ENCODE peak calls at places on chromosomes 1 and 21, in four cellular contexts. U, Y, Q and Z are unnamed samples.

GRCh38 chr1:247833601-247834000 is 8.1 kb downstream of the OR11L1 start:
- DNase-seq in U (no peak), Y (no peak), Q (no peak), Z (no peak)

GRCh38 chr1:14780271-14780670 is 181.8 kb downstream of the KAZN start:
- DNase-seq in U (no peak), Y (no peak), Q (no peak), Z (no peak)

GRCh38 chr1:224498574-224499170 is 64.1 kb upstream of the WDR26 start:
- DNase-seq in U (no peak), Y (peak), Q (no peak), Z (peak)

GRCh38 chr1:66282343-66282852 is 251.6 kb upstream of the SGIP1 start:
- DNase-seq in U (no peak), Y (peak), Q (no peak), Z (peak)

GRCh38 chr1:65793359-65793732 is 651 bp downstream of the PDE4B start:
- DNase-seq in U (no peak), Y (peak), Q (no peak), Z (no peak)

GRCh38 chr1:43576521-43576920 is 45.8 kb downstream of the PTPRF start:
- DNase-seq in U (no peak), Y (no peak), Q (no peak), Z (no peak)

GRCh38 chr1:197954718-197955418 is 37.7 kb downstream of the LHX9 start:
- DNase-seq in U (no peak), Y (no peak), Q (no peak), Z (no peak)

GRCh38 chr1:228039504-228039903 is 32.7 kb downstream of the WNT3A start:
- DNase-seq in U (no peak), Y (no peak), Q (no peak), Z (no peak)

GRCh38 chr1:156096640-156097391 is 14.6 kb upstream of the MEX3A start:
- DNase-seq in U (peak), Y (peak), Q (peak), Z (peak)

GRCh38 chr1:198678301-198678836 is 39.5 kb downstream of the PTPRC start:
- DNase-seq in U (no peak), Y (no peak), Q (no peak), Z (no peak)

GRCh38 chr1:239386453-239387303 is at the start of gene CHRM3:
- DNase-seq in U (no peak), Y (peak), Q (peak), Z (no peak)

GRCh38 chr1:193819376-193819775 is 633.0 kb upstream of the B3GALT2 start:
- DNase-seq in U (no peak), Y (no peak), Q (no peak), Z (no peak)

GRCh38 chr1:7640350-7640749 is 130.7 kb upstream of the VAMP3 start:
- DNase-seq in U (no peak), Y (no peak), Q (no peak), Z (no peak)

GRCh38 chr1:17439250-17440073 is at the start of gene RCC2:
- DNase-seq in U (no peak), Y (peak), Q (peak), Z (peak)

GRCh38 chr1:235737751-235738150 is 88.2 kb upstream of the GNG4 start:
- DNase-seq in U (no peak), Y (no peak), Q (no peak), Z (no peak)

GRCh38 chr1:92901699-92902405 is 59.4 kb downstream of the DIPK1A start:
- DNase-seq in U (no peak), Y (no peak), Q (no peak), Z (no peak)

GRCh38 chr1:153963850-153964331 is 554 bp upstream of the SLC39A1 start:
- DNase-seq in U (no peak), Y (no peak), Q (peak), Z (no peak)

GRCh38 chr1:183685112-183685713 is 32.1 kb upstream of the APOBEC4 start:
- DNase-seq in U (no peak), Y (peak), Q (peak), Z (peak)

GRCh38 chr1:25017436-25018109 is 87.5 kb upstream of the RUNX3 start:
- DNase-seq in U (no peak), Y (no peak), Q (peak), Z (peak)

GRCh38 chr21:27586326-27586725 is 619.4 kb upstream of the ADAMTS5 start:
- DNase-seq in U (no peak), Y (no peak), Q (no peak), Z (no peak)

GRCh38 chr21:34936874-34937563 is 112.1 kb downstream of the RUNX1 start:
- DNase-seq in U (no peak), Y (peak), Q (no peak), Z (peak)

GRCh38 chr1:247368501-247368900 is 36.8 kb upstream of the ZNF496 start:
- DNase-seq in U (no peak), Y (no peak), Q (no peak), Z (no peak)

GRCh38 chr21:21236981-21237380 is 238.8 kb downstream of the NCAM2 start:
- DNase-seq in U (no peak), Y (no peak), Q (no peak), Z (no peak)

GRCh38 chr1:233135833-233136232 is 159.7 kb downstream of the PCNX2 start:
- DNase-seq in U (no peak), Y (no peak), Q (no peak), Z (no peak)

GRCh38 chr1:230507671-230508407 is 81.7 kb upstream of the PGBD5 start:
- DNase-seq in U (no peak), Y (peak), Q (no peak), Z (peak)

GRCh38 chr1:33045814-33046213 is 9.1 kb upstream of the AK2 start:
- DNase-seq in U (no peak), Y (peak), Q (no peak), Z (peak)

GRCh38 chr1:214440219-214440965 is 111.0 kb downstream of the PTPN14 start:
- DNase-seq in U (no peak), Y (peak), Q (no peak), Z (no peak)

GRCh38 chr1:8874230-8875201 is 4.0 kb downstream of the ENO1 start:
- DNase-seq in U (no peak), Y (no peak), Q (no peak), Z (peak)

GRCh38 chr21:46078322-46078981 is 19.5 kb upstream of the COL6A2 start:
- DNase-seq in U (peak), Y (no peak), Q (no peak), Z (no peak)

GRCh38 chr1:201180133-201180532 is 10.5 kb upstream of the IGFN1 start:
- DNase-seq in U (no peak), Y (no peak), Q (no peak), Z (no peak)
- TF ChIP-seq CTCF in U (no peak), Y (no peak), Q (no peak), Z (no peak)

GRCh38 chr1:51663105-51663504 is 46.2 kb downstream of the OSBPL9 start:
- DNase-seq in U (no peak), Y (no peak), Q (no peak), Z (no peak)

GRCh38 chr1:51664412-51665240 is 47.7 kb downstream of the OSBPL9 start:
- DNase-seq in U (no peak), Y (peak), Q (no peak), Z (peak)

GRCh38 chr1:51663721-51664120 is 46.8 kb downstream of the OSBPL9 start:
- DNase-seq in U (no peak), Y (no peak), Q (no peak), Z (no peak)

GRCh38 chr1:51660570-51660969 is 43.7 kb downstream of the OSBPL9 start:
- DNase-seq in U (no peak), Y (no peak), Q (no peak), Z (no peak)

GRCh38 chr1:51661081-51661518 is 44.2 kb downstream of the OSBPL9 start:
- DNase-seq in U (no peak), Y (peak), Q (peak), Z (peak)
- H3K4me3 ChIP-seq in U (no peak), Y (no peak), Q (no peak), Z (no peak)

GRCh38 chr21:44438531-44439210 is 16.6 kb upstream of the LRRC3 start:
- DNase-seq in U (peak), Y (no peak), Q (no peak), Z (no peak)

GRCh38 chr21:44436111-44436611 is 19.1 kb upstream of the LRRC3 start:
- DNase-seq in U (peak), Y (no peak), Q (no peak), Z (no peak)

GRCh38 chr21:44436958-44437357 is 18.4 kb upstream of the LRRC3 start:
- DNase-seq in U (peak), Y (no peak), Q (no peak), Z (no peak)

GRCh38 chr21:44437696-44438431 is 17.4 kb upstream of the LRRC3 start:
- DNase-seq in U (peak), Y (no peak), Q (no peak), Z (no peak)

DNA sequence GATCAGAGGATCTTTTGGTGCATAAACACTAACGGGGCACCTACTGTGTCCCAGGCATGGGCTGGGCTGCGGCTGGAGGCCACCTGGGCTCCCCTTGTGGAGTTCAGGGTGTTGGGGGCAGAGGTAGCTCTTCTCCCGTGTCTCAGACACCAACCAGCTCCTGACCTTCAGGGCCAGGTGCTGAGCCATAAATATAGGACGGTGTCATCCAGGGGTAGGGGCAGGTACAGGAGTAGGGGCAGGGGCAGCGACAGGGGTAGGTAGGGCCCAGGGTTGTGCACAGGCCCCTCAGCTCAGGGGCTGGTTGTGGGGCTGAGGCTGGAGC is 18.0 kb upstream of the LRRC3 start:
- DNase-seq in U (no peak), Y (no peak), Q (no peak), Z (no peak)
- TF ChIP-seq CTCF in U (no peak), Y (no peak), Q (no peak), Z (no peak)

GRCh38 chr21:44927259-44927586 is 6.5 kb upstream of the ITGB2 start:
- DNase-seq in U (no peak), Y (no peak), Q (no peak), Z (no peak)
- H3K4me3 ChIP-seq in U (no peak), Y (no peak), Q (no peak), Z (no peak)

GRCh38 chr1:94463765-94464330 is 45.7 kb downstream of the ABCD3 start:
- DNase-seq in U (no peak), Y (peak), Q (peak), Z (peak)
- TF ChIP-seq CTCF in U (no peak), Y (peak), Q (peak), Z (peak)

GRCh38 chr1:16218674-16219071 is 6.2 kb upstream of the ARHGEF19 start:
- DNase-seq in U (no peak), Y (no peak), Q (no peak), Z (no peak)

GRCh38 chr1:16218014-16218673 is 5.7 kb upstream of the ARHGEF19 start:
- DNase-seq in U (no peak), Y (no peak), Q (no peak), Z (no peak)

GRCh38 chr1:16217061-16217785 is 4.8 kb upstream of the ARHGEF19 start:
- DNase-seq in U (peak), Y (peak), Q (peak), Z (peak)

GRCh38 chr1:16213013-16213412 is 561 bp upstream of the ARHGEF19 start:
- DNase-seq in U (no peak), Y (no peak), Q (no peak), Z (no peak)

DNA sequence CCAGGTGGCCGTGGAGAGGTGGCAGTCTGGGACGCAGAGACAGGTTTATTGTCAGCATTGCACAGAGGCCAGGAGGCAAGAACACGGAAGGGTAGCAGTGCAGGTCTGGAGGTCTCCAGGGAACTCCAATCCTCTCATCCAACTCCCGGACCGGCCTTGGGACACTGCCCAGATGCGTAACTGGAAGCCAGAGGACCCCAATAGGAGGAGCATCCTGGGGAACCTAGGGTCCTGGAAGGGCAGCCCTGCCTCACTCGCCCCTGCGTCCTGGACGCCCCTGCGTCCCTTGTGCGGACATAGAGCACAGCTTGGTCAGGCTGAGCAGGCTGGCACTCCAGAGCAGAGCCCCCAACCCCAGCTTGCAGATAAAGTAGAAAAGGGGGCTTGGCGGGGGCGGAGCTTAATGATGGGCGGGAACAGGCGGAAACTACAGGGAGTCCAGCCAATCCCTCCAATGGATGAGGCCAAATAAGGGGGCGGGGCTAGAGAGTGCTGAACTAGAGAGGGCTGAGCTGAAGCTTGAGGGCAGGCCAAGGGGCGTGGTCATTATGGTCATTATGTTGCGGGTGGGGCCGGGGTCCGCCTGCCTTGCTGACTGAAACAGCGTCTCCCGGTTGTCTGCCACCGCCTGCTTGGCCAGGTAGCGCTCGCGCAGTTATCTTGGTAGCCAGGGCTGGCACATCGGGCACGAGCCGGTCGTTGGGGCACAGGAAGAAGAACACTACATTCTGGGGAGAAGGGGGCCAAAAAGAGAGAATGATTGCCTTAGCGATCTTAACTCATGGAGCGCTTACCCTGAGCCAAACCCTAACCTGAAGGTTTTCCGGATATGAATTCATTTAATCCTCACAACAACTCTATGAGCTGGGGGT is 3.7 kb upstream of the ARHGEF19 start:
- DNase-seq in U (peak), Y (peak), Q (peak), Z (peak)
- H3K4me3 ChIP-seq in U (no peak), Y (peak), Q (peak), Z (peak)

DNA sequence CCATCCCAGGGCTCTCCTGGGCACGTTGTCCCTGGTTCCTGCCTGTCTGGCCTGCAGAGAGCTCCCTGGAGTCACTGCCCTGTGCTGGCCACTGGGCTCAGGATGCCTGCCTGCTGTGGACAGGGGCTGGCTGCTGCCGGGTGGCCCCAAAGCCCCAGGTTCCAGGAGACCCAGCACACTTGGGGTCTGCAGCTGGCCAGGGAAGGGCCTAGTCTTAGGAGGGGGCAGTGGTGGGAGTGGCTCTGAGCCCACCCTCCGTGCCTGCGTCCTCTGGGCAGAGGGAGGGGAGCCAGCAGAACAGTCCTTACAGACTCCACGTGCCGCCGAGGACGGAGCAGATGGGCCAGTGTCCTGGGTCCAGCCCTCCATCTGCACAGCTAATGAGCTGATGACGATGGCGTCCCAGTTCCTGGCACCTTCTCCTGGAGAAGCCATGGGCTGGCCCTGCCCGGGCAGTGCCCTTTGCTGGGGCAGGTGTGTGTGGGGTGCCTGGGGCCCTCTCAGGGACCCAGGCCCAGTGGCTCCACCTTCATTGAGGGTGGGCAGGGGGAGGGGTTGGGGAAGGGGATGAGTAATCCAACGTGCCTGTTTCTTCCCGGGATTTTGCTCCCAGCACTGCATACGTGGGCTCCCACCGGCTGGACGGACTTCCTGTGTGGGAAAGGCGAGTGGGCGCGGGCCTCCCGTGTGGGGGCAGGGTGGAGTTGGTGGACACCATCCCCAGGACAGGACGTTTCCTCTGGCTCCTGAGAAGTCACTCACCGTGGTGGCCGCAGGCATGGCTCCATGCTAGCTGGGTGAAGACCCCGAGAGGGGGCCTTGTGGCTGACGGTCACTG is 6.8 kb upstream of the PLCH2 start:
- DNase-seq in U (no peak), Y (no peak), Q (no peak), Z (no peak)
- TF ChIP-seq CTCF in U (no peak), Y (no peak), Q (no peak), Z (no peak)

GRCh38 chr1:90561926-90562325 is 155.2 kb downstream of the BARHL2 start:
- DNase-seq in U (no peak), Y (no peak), Q (no peak), Z (no peak)

GRCh38 chr1:90562892-90563291 is 154.2 kb downstream of the BARHL2 start:
- DNase-seq in U (no peak), Y (no peak), Q (no peak), Z (no peak)

GRCh38 chr1:90558754-90559378 is 158.2 kb downstream of the BARHL2 start:
- DNase-seq in U (no peak), Y (no peak), Q (no peak), Z (no peak)

GRCh38 chr1:90564164-90564563 is 152.9 kb downstream of the BARHL2 start:
- DNase-seq in U (no peak), Y (no peak), Q (no peak), Z (no peak)

GRCh38 chr1:90561384-90561783 is 155.7 kb downstream of the BARHL2 start:
- DNase-seq in U (no peak), Y (no peak), Q (no peak), Z (no peak)
- H3K4me3 ChIP-seq in U (no peak), Y (no peak), Q (no peak), Z (no peak)